ENCODE peak calls at places on chromosomes 5 and 9, in four cellular contexts. O, R, B and L are unnamed samples.

GRCh38 chr5:63878788-63879187 is 83.5 kb downstream of the HTR1A start:
- DNase-seq in R (no peak), O (no peak), B (no peak), L (no peak)

GRCh38 chr5:32507738-32508434 is 63.3 kb upstream of the ZFR start:
- DNase-seq in R (peak; percentile 70), O (no peak), B (peak; percentile 95), L (peak; percentile 64)

GRCh38 chr9:90033030-90033650 is 428.3 kb downstream of the GADD45G start:
- DNase-seq in R (no peak), O (no peak), B (no peak), L (no peak)

GRCh38 chr5:93893050-93893449 is 151.7 kb upstream of the POU5F2 start:
- DNase-seq in O (no peak), B (no peak), R (no peak), L (no peak)

GRCh38 chr5:61279725-61280124 is 52.3 kb upstream of the ZSWIM6 start:
- DNase-seq in R (no peak), O (no peak), B (no peak), L (no peak)

GRCh38 chr5:45793638-45794532 is 97.7 kb upstream of the HCN1 start:
- DNase-seq in B (no peak), R (no peak), O (no peak), L (no peak)

GRCh38 chr9:98609646-98610045 is 99.1 kb downstream of the GABBR2 start:
- DNase-seq in O (no peak), B (no peak), R (no peak), L (no peak)

GRCh38 chr9:26682796-26683496 is 209.7 kb downstream of the CAAP1 start:
- DNase-seq in R (no peak), B (no peak), O (no peak), L (no peak)

GRCh38 chr5:34672196-34672595 is 16.1 kb downstream of the RAI14 start:
- DNase-seq in O (no peak), R (no peak), B (no peak), L (no peak)

GRCh38 chr5:132261881-132262845 is 4.7 kb downstream of the PDLIM4 start:
- DNase-seq in R (no peak), O (no peak), B (no peak), L (no peak)

GRCh38 chr9:80650964-80651555 is 1038.3 kb downstream of the TLE1 start:
- DNase-seq in B (no peak), R (no peak), O (no peak), L (no peak)
- H3K4me1 ChIP-seq in B (no peaks in the 10 kb centered on the region), R (peaks cover 32% of the 10 kb centered on the region), O (no peaks in the 10 kb centered on the region), L (no peaks in the 10 kb centered on the region)

DNA sequence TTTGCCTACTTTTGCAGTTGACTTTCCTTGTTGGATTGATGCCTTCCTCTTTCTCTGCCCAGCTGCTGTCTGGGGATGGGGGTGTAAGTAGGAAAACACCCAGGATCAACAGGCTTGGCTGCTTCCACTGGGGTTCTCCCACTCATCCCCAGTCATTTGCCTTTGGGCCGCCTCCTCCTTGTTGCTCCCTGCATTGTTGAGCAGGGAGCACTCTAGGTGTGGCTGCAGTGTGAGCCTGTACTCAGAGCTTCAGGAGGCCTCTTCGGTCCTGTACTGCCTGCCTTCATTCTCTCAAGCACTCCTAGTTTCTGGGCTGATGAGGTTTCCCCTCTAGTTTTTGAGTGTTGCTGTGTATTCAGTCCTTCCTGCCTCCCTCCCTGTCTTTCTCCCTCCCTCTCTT is 12.1 kb downstream of the RHOBTB3 start:
- DNase-seq in B (no peak), O (no peak), R (no peak), L (no peak)
- H3K4me1 ChIP-seq in B (peaks cover 4% of the 10 kb centered on the region), O (peaks cover 7% of the 10 kb centered on the region), R (peaks cover 3% of the 10 kb centered on the region), L (no peaks in the 10 kb centered on the region)

DNA sequence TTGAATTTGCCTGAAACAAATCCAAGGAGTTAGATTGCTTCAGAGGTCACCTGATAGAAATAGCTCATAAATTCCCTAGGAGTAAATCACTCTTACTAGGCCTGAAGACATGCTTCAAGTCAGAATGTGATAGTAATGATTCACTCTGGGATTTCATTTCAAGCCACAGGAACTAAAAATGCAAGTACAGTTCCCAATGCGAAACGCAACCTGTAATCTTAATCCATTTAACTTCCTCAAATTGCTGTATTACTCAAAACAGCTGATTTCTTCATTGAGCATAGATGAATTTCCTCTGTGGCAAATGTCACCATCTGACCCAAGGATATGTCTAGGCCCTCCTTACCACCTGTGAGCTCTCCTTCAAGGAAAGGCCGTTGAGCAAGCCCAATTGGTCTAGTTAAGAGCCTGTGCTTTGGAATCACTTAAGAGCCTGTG is 32.1 kb upstream of the IL6ST start:
- DNase-seq in B (peak; percentile 78), O (no peak), R (no peak), L (peak; percentile 80)
- H3K4me1 ChIP-seq in B (peaks cover 18% of the 10 kb centered on the region), O (no peaks in the 10 kb centered on the region), R (no peaks in the 10 kb centered on the region), L (no peaks in the 10 kb centered on the region)

DNA sequence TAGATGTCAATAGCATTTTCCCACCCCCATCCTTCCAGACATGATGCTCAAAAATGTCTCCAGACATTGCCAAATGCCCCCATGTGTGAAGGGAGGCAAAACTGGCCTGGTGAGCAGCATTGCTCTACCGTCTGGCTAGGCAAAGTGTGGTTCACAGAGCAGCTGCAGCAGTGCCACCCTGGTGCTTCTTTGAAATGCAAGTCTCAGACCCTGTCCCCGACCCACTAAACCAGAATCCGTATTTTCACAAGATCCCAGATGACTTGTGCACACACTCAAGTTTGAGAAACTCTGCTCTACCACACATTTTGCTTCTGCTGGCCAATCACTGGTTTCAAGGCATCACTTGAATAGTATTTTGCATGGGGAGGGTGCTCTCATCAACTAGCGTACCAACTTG is 226.6 kb upstream of the KLF9 start:
- DNase-seq in R (no peak), O (no peak), B (no peak), L (no peak)
- H3K4me1 ChIP-seq in R (no peaks in the 10 kb centered on the region), O (no peaks in the 10 kb centered on the region), B (no peaks in the 10 kb centered on the region), L (no peaks in the 10 kb centered on the region)

GRCh38 chr9:23539311-23539710 is 286.7 kb downstream of the ELAVL2 start:
- DNase-seq in O (no peak), R (no peak), B (no peak), L (no peak)

GRCh38 chr9:23538604-23539003 is 287.4 kb downstream of the ELAVL2 start:
- DNase-seq in R (no peak), B (no peak), O (no peak), L (no peak)

GRCh38 chr9:23538060-23538387 is 288.0 kb downstream of the ELAVL2 start:
- DNase-seq in R (no peak), B (no peak), O (no peak), L (no peak)

GRCh38 chr9:23541976-23542375 is 284.1 kb downstream of the ELAVL2 start:
- DNase-seq in B (no peak), O (no peak), R (no peak), L (peak; percentile 39)

GRCh38 chr9:23537192-23538059 is 288.6 kb downstream of the ELAVL2 start:
- DNase-seq in R (no peak), B (no peak), O (no peak), L (no peak)
- H3K4me1 ChIP-seq in R (no peaks in the 10 kb centered on the region), B (no peaks in the 10 kb centered on the region), O (peaks cover 1% of the 10 kb centered on the region), L (peaks cover 16% of the 10 kb centered on the region)

DNA sequence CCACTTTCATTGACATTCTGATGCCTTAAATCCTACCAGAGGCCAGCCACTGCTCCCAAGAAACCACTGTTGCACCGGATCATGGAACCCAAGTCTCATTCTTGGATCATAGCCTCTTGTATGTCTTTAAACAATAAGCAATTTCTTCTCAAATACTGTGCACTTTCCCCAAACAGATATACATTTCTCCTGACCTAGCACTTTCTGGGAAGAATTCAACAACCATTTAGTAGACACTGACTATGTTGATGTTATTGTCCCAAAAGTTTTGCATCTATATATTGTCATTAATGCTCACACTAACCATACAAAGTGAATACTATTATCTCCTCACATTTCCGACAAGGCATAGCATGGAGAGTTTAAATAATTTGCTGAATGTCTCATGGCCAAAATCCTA is 123.3 kb downstream of the GNAQ start:
- DNase-seq in B (no peak), R (no peak), O (no peak), L (no peak)
- H3K4me1 ChIP-seq in B (peaks cover 23% of the 10 kb centered on the region), R (peaks cover 45% of the 10 kb centered on the region), O (peaks cover 4% of the 10 kb centered on the region), L (peaks cover 17% of the 10 kb centered on the region)

DNA sequence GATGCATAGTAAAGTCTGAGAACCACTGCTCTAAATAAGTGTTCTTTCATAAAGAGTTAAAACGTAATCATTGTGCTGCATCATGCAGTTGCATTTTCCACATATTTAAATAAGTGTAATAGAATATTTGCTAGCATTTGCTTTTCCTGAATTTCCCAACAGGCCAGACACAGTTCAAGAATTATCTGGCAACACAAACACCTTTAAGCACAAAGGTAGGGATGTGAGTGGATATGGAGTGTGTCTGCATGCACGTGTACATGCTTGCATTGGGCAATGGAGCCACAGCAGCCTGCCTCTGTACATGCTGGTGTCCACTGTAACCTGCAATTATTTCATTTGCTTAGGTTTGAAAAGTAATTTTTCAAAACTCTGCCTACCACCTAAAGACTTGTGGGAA is 193.6 kb upstream of the PIK3R1 start:
- DNase-seq in B (no peak), R (no peak), O (no peak), L (no peak)
- H3K4me1 ChIP-seq in B (peaks cover 18% of the 10 kb centered on the region), R (peaks cover 19% of the 10 kb centered on the region), O (no peaks in the 10 kb centered on the region), L (no peaks in the 10 kb centered on the region)

GRCh38 chr9:92764381-92764987 is at the start of gene BICD2:
- DNase-seq in B (peak; percentile 99), O (no peak), R (no peak), L (no peak)
- H3K4me1 ChIP-seq in B (peaks cover 17% of the 10 kb centered on the region), O (peaks cover 24% of the 10 kb centered on the region), R (peaks cover 54% of the 10 kb centered on the region), L (peaks cover 45% of the 10 kb centered on the region)